ENCODE peak calls at places on chromosomes 6 and 20, in nine cellular contexts. G is progenitor cell of endocrine pancreas; O is uterus; K is spleen; S is esophagus squamous epithelium; I is astrocyte of the cerebellum; X is foreskin fibroblast; A is CD4-positive, alpha-beta T cell; T is K562. H is an unnamed sample.
A peak's percentile ranks its signal among the peaks of the same experiment; 100 is the strongest.

GRCh38 chr6:22236626-22237414 is 60.0 kb downstream of the PRL start:
- DNase-seq in G (no peak), O (no peak), K (no peak), S (no peak), I (peak; percentile 48), X (peak; percentile 52), A (no peak), T (no peak), H (no peak)

GRCh38 chr6:64074981-64075380 is 439.4 kb downstream of the PHF3 start:
- DNase-seq in G (no peak), O (no peak), K (no peak), S (no peak), I (no peak), X (no peak), A (no peak), T (no peak), H (no peak)

GRCh38 chr6:125810435-125810834 is 19.7 kb downstream of the NCOA7 start:
- DNase-seq in G (no peak), O (no peak), K (no peak), S (no peak), I (no peak), X (no peak), A (no peak), T (no peak), H (no peak)

GRCh38 chr6:136889271-136890193 is 32.6 kb upstream of the SLC35D3 start:
- DNase-seq in G (no peak), O (no peak), K (no peak), S (no peak), I (no peak), X (no peak), A (no peak), T (no peak), H (no peak)

GRCh38 chr20:3777726-3778629 is 3.3 kb downstream of the SPEF1 start:
- DNase-seq in G (peak; percentile 64), O (peak; percentile 75), K (peak; percentile 94), S (no peak), I (no peak), X (peak; percentile 49), A (peak; percentile 32), T (no peak), H (peak; percentile 51)

GRCh38 chr6:38337819-38338465 is 301.8 kb downstream of the BTBD9 start:
- DNase-seq in G (no peak), O (no peak), K (no peak), S (no peak), I (no peak), X (peak; percentile 64), A (no peak), T (no peak), H (no peak)

GRCh38 chr20:32574296-32575226 is 10.6 kb downstream of the NOL4L start:
- DNase-seq in G (no peak), O (peak; percentile 54), K (no peak), S (no peak), I (peak; percentile 63), X (peak; percentile 73), A (peak; percentile 20), T (peak; percentile 85), H (peak; percentile 31)

GRCh38 chr6:161954699-161955276 is 680.9 kb upstream of the AGPAT4 start:
- DNase-seq in G (no peak), O (no peak), K (no peak), S (no peak), I (no peak), X (no peak), A (no peak), T (no peak), H (no peak)

GRCh38 chr6:105901583-105901982 is 184.6 kb upstream of the PRDM1 start:
- DNase-seq in G (no peak), O (no peak), K (no peak), S (no peak), I (no peak), X (no peak), A (no peak), T (no peak), H (no peak)

GRCh38 chr6:144344651-144345050 is 59.5 kb downstream of the UTRN start:
- DNase-seq in G (no peak), O (no peak), K (no peak), S (no peak), I (no peak), X (no peak), A (peak; percentile 38), T (no peak), H (no peak)

GRCh38 chr6:3893487-3893886 is 44.3 kb downstream of the FAM50B start:
- DNase-seq in G (no peak), O (no peak), K (no peak), S (no peak), I (no peak), X (no peak), A (no peak), T (no peak), H (no peak)

GRCh38 chr6:106339334-106340029 is 13.9 kb upstream of the ATG5 start:
- DNase-seq in G (peak; percentile 23), O (no peak), K (no peak), S (no peak), I (peak; percentile 42), X (peak; percentile 74), A (peak; percentile 36), T (peak; percentile 82), H (peak; percentile 58)

GRCh38 chr6:84019812-84020211 is 13.8 kb upstream of the MRAP2 start:
- DNase-seq in G (no peak), O (no peak), K (no peak), S (no peak), I (no peak), X (no peak), A (no peak), T (no peak), H (no peak)

GRCh38 chr6:149317656-149318571 is at the start of gene TAB2:
- DNase-seq in G (peak; percentile 33), O (peak; percentile 51), K (peak; percentile 92), S (no peak), I (no peak), X (no peak), A (peak; percentile 62), T (peak; percentile 69), H (peak; percentile 74)

GRCh38 chr6:55963301-55963700 is 87.9 kb upstream of the BMP5 start:
- DNase-seq in G (no peak), O (no peak), K (no peak), S (no peak), I (no peak), X (no peak), A (no peak), T (no peak), H (peak; percentile 53)
- TF ChIP-seq CTCF in G (peak; percentile 34), O (no peak), K (no peak), S (no peak), I (peak; percentile 28), X (peak; percentile 38), A (no peak), T (no peak), H (peak; percentile 19)

GRCh38 chr20:46151936-46152335 is 33.8 kb downstream of the CD40 start:
- DNase-seq in G (no peak), O (no peak), K (peak; percentile 54), S (no peak), I (no peak), X (no peak), A (no peak), T (peak; percentile 54), H (peak; percentile 66)
- TF ChIP-seq CTCF in G (peak; percentile 55), O (no peak), K (no peak), S (peak; percentile 36), I (peak; percentile 26), X (peak; percentile 7), A (peak; percentile 18), T (peak; percentile 57), H (peak; percentile 72)

GRCh38 chr6:12528171-12528570 is 188.4 kb upstream of the PHACTR1 start:
- DNase-seq in G (no peak), O (no peak), K (no peak), S (no peak), I (no peak), X (no peak), A (no peak), T (no peak), H (no peak)

GRCh38 chr6:12528581-12529363 is 187.8 kb upstream of the PHACTR1 start:
- DNase-seq in G (no peak), O (no peak), K (no peak), S (no peak), I (no peak), X (no peak), A (no peak), T (no peak), H (no peak)

GRCh38 chr6:12527339-12527738 is 189.2 kb upstream of the PHACTR1 start:
- DNase-seq in G (no peak), O (no peak), K (no peak), S (no peak), I (no peak), X (no peak), A (no peak), T (no peak), H (no peak)

GRCh38 chr6:12530345-12530744 is 186.2 kb upstream of the PHACTR1 start:
- DNase-seq in G (no peak), O (no peak), K (no peak), S (no peak), I (no peak), X (no peak), A (no peak), T (no peak), H (no peak)

DNA sequence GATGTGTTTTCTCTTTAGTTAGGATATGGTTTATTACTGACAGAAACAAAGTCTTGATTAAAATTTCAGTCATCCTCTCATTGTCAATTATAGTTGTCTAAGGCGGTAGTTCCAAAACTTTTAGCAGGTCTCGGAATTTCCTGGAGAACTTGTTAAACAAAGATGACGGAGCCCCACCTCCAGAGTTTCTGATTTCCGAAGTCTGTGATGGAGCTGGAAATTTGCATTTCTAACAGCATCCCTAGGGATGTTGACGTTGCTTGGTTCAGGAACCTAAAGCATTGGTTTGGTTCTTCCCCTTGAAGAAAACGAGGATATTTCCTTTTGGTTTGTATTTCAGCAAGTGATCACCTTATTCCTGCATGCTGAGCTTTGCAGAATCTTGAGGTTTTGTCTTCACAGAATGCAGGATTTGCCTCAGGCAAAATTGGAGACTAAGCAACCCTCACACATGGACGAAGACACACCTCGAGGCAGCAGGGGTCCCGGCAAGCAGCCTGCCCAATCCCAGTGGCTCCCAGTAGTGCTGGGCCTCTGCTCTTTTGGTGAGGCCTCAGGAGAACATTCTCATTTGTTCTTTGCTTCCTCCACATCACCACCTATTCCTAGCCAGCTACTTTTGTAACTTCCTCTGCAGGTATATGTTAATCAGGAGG is 187.1 kb upstream of the PHACTR1 start:
- DNase-seq in G (no peak), O (no peak), K (no peak), S (no peak), I (no peak), X (no peak), A (no peak), T (no peak), H (no peak)
- TF ChIP-seq CTCF in G (no peak), O (no peak), K (no peak), S (no peak), I (no peak), X (no peak), A (no peak), T (no peak), H (no peak)

DNA sequence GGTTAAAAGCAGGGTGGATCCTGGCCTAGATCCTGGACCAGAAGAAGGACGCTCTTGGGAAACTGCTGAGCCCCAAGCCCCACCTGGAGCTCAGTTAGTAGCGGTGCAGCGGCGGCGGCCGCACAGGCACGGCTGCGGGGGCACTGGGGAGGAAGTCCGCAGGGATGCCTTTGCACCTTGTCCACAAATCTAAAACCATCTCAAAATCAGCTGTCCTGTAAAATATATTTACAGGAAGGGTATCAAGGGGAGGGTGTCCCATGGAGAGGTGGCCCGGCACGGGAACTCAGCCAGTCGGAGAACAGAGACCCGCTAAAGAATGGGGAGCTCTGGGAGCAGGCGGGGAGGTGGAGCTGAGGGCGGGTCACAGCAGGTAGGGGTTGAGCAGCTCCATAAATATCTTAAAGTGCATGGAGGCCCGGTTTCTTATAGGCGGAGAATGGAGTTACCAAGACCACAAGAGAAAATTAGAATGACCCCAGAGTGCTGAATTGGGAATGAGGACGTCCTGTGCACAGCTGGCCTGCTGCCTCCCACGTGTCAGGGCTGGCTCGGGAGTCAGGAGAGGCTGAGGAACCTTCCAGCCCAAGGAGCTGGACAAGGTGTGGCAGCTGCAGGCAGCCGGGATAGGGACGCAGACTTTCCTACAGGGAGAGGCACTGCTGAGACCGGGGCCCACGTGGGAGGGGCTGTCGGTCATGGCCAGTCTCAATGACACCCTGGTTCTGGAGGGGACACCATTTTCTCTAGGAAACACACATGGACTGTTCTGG is 8.0 kb downstream of the MTG2 start:
- DNase-seq in G (no peak), O (no peak), K (peak; percentile 47), S (no peak), I (no peak), X (no peak), A (no peak), T (no peak), H (no peak)
- TF ChIP-seq CTCF in G (no peak), O (no peak), K (no peak), S (no peak), I (no peak), X (no peak), A (no peak), T (no peak), H (no peak)

H was measured in glutamatergic neuron.